ENCODE peak calls at places on chromosomes 6 and 20, in seven cellular contexts. S, X, T, N, U, J and C are unnamed samples.
A peak's percentile ranks its signal among the peaks of the same experiment; 100 is the strongest.

GRCh38 chr20:910840-911770 is 5.0 kb downstream of the ANGPT4 start:
- DNase-seq in X (no peak), U (no peak), T (no peak), N (no peak), S (no peak), J (no peak), C (no peak)

GRCh38 chr20:54231006-54231405 is 23.1 kb downstream of the PFDN4 start:
- DNase-seq in N (no peak), S (no peak), J (no peak), T (no peak), U (no peak), X (no peak), C (no peak)

GRCh38 chr20:20548527-20549266 is 163.7 kb downstream of the RALGAPA2 start:
- DNase-seq in U (no peak), S (no peak), N (no peak), X (no peak), J (no peak), T (no peak), C (peak; percentile 50)

GRCh38 chr20:45469336-45470261 is at the start of gene WFDC2:
- DNase-seq in T (peak; percentile 68), U (no peak), N (no peak), J (no peak), S (no peak), X (peak; percentile 38), C (no peak)

GRCh38 chr6:30074331-30075093 is 1.1 kb downstream of the RNF39 start:
- DNase-seq in X (no peak), N (no peak), U (no peak), J (no peak), T (peak; percentile 69), S (no peak), C (no peak)

GRCh38 chr6:87798393-87799278 is 96.6 kb upstream of the AKIRIN2 start:
- DNase-seq in T (no peak), S (no peak), U (no peak), J (no peak), X (no peak), N (no peak), C (no peak)

GRCh38 chr6:10411915-10412164 is 3.0 kb downstream of the TFAP2A start:
- DNase-seq in X (no peak), S (no peak), N (no peak), T (no peak), U (no peak), J (no peak), C (no peak)

GRCh38 chr6:30998785-30999184 is 11.5 kb upstream of the MUC22 start:
- DNase-seq in T (no peak), N (no peak), J (no peak), S (no peak), U (no peak), X (no peak), C (no peak)

GRCh38 chr6:41649596-41649995 is 11.3 kb downstream of the MDFI start:
- DNase-seq in U (no peak), J (no peak), N (no peak), S (no peak), T (no peak), X (no peak), C (no peak)

GRCh38 chr20:43543138-43543537 is 15.7 kb upstream of the SGK2 start:
- DNase-seq in X (no peak), J (no peak), N (no peak), S (no peak), T (no peak), U (no peak), C (no peak)

GRCh38 chr20:35952480-35953410 is 1.6 kb downstream of the SCAND1 start:
- DNase-seq in T (no peak), U (peak; percentile 12), N (peak; percentile 34), S (no peak), J (peak; percentile 53), X (no peak), C (no peak)